ENCODE peak calls at places on chromosomes 6 and 20, in four cellular contexts. F is HCT116, W is Peyer's patch, P is A549. E is an unnamed sample.

GRCh38 chr6:47633141-47633540 is 65.2 kb upstream of the ADGRF4 start:
- DNase-seq in F (no peak), W (no peak), P (no peak), E (no peak)

GRCh38 chr6:45327956-45328522 is at the start of gene RUNX2:
- DNase-seq in F (no peak), W (no peak), P (no peak), E (no peak)

GRCh38 chr6:115932481-115932880 is 128.2 kb downstream of the FRK start:
- DNase-seq in F (peak), W (no peak), P (no peak), E (no peak)

GRCh38 chr6:151112130-151112529 is 127.6 kb upstream of the AKAP12 start:
- DNase-seq in F (no peak), W (no peak), P (no peak), E (no peak)

GRCh38 chr6:170062904-170063220 is 228.0 kb downstream of the DLL1 start:
- DNase-seq in F (no peak), W (no peak), P (no peak), E (no peak)

GRCh38 chr6:10424005-10424404 is 9.1 kb upstream of the TFAP2A start:
- DNase-seq in F (no peak), W (no peak), P (no peak), E (no peak)

GRCh38 chr20:42705550-42705949 is 484.2 kb downstream of the PTPRT start:
- DNase-seq in F (no peak), W (no peak), P (no peak), E (no peak)

GRCh38 chr6:47733879-47734558 is 35.6 kb downstream of the ADGRF4 start:
- DNase-seq in F (peak), W (no peak), P (no peak), E (no peak)

GRCh38 chr6:98343797-98344196 is 490.6 kb upstream of the POU3F2 start:
- DNase-seq in F (no peak), W (no peak), P (no peak), E (no peak)

GRCh38 chr6:14763139-14763538 is 482.7 kb upstream of the JARID2 start:
- DNase-seq in F (no peak), W (no peak), P (peak), E (no peak)

GRCh38 chr20:1998715-1999114 is 4.9 kb upstream of the PDYN start:
- DNase-seq in F (no peak), W (no peak), P (no peak), E (no peak)

GRCh38 chr20:45306431-45306982 is at the start of gene RBPJL:
- DNase-seq in F (no peak), W (no peak), P (no peak), E (no peak)

GRCh38 chr20:4862661-4863060 is 138.6 kb downstream of the SLC23A2 start:
- DNase-seq in F (no peak), W (no peak), P (no peak), E (no peak)

GRCh38 chr6:168671028-168671862 is 230.3 kb downstream of the SMOC2 start:
- DNase-seq in F (no peak), W (no peak), P (no peak), E (peak)

GRCh38 chr6:118335325-118335724 is 212.8 kb upstream of the PLN start:
- DNase-seq in F (no peak), W (no peak), P (no peak), E (no peak)

GRCh38 chr6:113586413-113586812 is 270.7 kb upstream of the MARCKS start:
- DNase-seq in F (no peak), W (no peak), P (no peak), E (no peak)

GRCh38 chr6:46964716-46965519 is 43.2 kb upstream of the ADGRF5 start:
- DNase-seq in F (no peak), W (no peak), P (no peak), E (no peak)

GRCh38 chr6:144190593-144190992 is 40.3 kb downstream of the STX11 start:
- DNase-seq in F (no peak), W (no peak), P (no peak), E (peak)

GRCh38 chr20:37386505-37387201 is 40.7 kb downstream of the SRC start:
- DNase-seq in F (no peak), W (no peak), P (no peak), E (no peak)

GRCh38 chr6:109610555-109610954 is 80.4 kb downstream of the AK9 start:
- DNase-seq in F (no peak), W (no peak), P (no peak), E (no peak)

GRCh38 chr6:12196326-12196936 is 93.7 kb upstream of the EDN1 start:
- DNase-seq in F (no peak), W (no peak), P (no peak), E (no peak)

GRCh38 chr6:31711233-31711632 is 3.9 kb upstream of the LY6G6D start:
- DNase-seq in F (no peak), W (no peak), P (no peak), E (no peak)

GRCh38 chr20:35575958-35576357 is 34.1 kb downstream of the ERGIC3 start:
- DNase-seq in F (no peak), W (no peak), P (no peak), E (no peak)

GRCh38 chr20:33561981-33562601 is 72.2 kb downstream of the CBFA2T2 start:
- DNase-seq in F (peak), W (no peak), P (peak), E (peak)

GRCh38 chr20:57579898-57580447 is 19.1 kb downstream of the PCK1 start:
- DNase-seq in F (no peak), W (no peak), P (no peak), E (peak)

GRCh38 chr6:170407200-170407599 is 100.6 kb downstream of the FAM120B start:
- DNase-seq in F (no peak), W (no peak), P (no peak), E (no peak)

GRCh38 chr6:51535327-51535726 is 552.1 kb downstream of the PKHD1 start:
- DNase-seq in F (no peak), W (no peak), P (no peak), E (no peak)

GRCh38 chr6:119138906-119139541 is 60.6 kb upstream of the FAM184A start:
- DNase-seq in F (no peak), W (no peak), P (no peak), E (no peak)

GRCh38 chr6:170025341-170026271 is 265.3 kb downstream of the DLL1 start:
- DNase-seq in F (no peak), W (no peak), P (no peak), E (peak)

GRCh38 chr6:105068407-105068806 is 111.4 kb downstream of the POPDC3 start:
- DNase-seq in F (no peak), W (no peak), P (no peak), E (no peak)

GRCh38 chr6:112745765-112746164 is 398.6 kb downstream of the RFPL4B start:
- DNase-seq in F (no peak), W (no peak), P (no peak), E (no peak)

GRCh38 chr6:151276112-151276745 is 36.5 kb downstream of the AKAP12 start:
- DNase-seq in F (no peak), W (no peak), P (no peak), E (no peak)

GRCh38 chr20:25336561-25337422 is 53.8 kb downstream of the ABHD12 start:
- DNase-seq in F (no peak), W (no peak), P (peak), E (no peak)

GRCh38 chr20:32484221-32485125 is 100.7 kb downstream of the NOL4L start:
- DNase-seq in F (no peak), W (peak), P (peak), E (peak)

GRCh38 chr6:18425218-18425617 is 38.1 kb downstream of the RNF144B start:
- DNase-seq in F (no peak), W (no peak), P (no peak), E (no peak)

GRCh38 chr6:132768051-132768517 is 10.4 kb upstream of the VNN2 start:
- DNase-seq in F (peak), W (peak), P (peak), E (no peak)

GRCh38 chr6:41936073-41936837 is 5.4 kb downstream of the CCND3 start:
- DNase-seq in F (peak), W (peak), P (peak), E (peak)

DNA sequence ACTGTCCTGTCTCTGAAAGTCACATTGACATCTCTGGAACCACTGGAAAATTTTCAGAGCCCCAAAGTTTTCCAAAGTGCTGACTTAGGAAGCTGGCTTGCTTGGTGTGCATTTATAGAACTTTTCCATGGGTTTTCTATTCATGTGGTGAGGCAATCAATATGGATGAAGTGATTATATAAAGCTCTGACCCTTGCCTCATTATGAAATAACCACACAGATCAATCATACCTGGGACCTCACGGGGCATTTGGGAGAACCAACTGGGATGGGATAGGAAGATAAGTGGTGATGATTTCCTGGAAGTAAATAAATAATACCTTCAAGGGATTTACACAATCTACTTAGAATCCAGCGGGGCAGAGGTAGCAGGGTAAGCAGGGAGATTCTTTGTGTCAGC is 22.9 kb upstream of the SIM1 start:
- DNase-seq in F (no peak), W (no peak), P (no peak), E (no peak)
- TF ChIP-seq POLR2A in F (no peak), W (no peak), P (no peak), E (no peak)

GRCh38 chr20:21509597-21510331 is 4.1 kb downstream of the NKX2-2 start:
- DNase-seq in F (no peak), W (no peak), P (no peak), E (no peak)

GRCh38 chr20:21509079-21509596 is 4.7 kb downstream of the NKX2-2 start:
- DNase-seq in F (no peak), W (no peak), P (no peak), E (no peak)

GRCh38 chr20:21508230-21509078 is 5.4 kb downstream of the NKX2-2 start:
- DNase-seq in F (no peak), W (no peak), P (no peak), E (no peak)

GRCh38 chr20:21505810-21506530 is 7.9 kb downstream of the NKX2-2 start:
- DNase-seq in F (peak), W (no peak), P (peak), E (no peak)

DNA sequence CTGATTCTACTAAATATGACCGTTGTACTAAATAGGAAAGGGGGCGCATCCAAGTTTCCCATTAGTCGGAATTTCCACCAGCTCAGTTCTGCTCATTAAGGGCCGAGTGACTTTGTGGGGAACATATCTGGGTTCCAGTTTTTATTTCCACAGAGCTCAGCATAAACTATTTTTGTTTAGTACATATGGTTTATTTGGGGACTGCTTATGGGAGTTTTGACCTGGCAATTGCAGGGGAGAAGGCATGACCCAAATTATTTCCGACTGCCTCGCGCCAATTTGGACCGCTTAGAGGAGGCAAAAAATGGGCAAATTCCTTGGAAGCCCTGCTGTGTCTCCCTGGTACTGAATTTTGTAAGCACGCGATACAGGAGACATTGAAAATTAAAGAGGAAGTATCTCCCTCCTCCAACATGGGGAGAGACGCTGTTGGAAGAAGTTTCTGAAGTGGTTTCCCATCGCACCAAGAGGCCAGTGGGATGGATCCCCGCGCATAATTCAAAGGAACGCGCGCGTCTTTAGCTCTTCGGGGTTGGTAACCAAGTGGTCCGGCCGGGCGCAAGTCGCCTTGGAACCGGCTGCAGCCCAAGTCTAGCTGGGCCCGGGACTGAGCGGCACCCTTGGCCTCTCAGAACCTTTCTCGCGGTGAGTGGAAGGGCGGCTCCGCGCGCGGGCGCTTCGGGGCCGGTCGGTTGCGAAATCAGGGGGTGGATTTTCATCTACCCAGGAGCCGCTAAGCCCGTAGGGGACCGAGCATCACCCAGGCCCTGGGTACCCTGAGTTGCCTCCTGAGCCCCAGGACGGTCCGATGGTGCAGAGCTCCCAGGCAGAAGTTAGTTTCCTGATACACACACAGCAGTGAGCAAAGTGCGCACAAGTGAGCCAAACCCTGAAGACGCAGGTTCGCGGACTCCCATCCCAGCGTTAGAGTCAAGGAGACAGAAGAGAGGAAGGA is 6.3 kb downstream of the NKX2-2 start:
- DNase-seq in F (no peak), W (no peak), P (no peak), E (no peak)
- H3K4me3 ChIP-seq in F (no peak), W (no peak), P (no peak), E (no peak)

GRCh38 chr6:162727347-162728176 is at the start of the genes PACRG and PRKN:
- DNase-seq in F (peak), W (peak), P (peak), E (peak)
- TF ChIP-seq POLR2A in F (no peak), W (peak), P (peak), E (peak)

GRCh38 chr6:163414117-163414366 is 476 bp upstream of the QKI start:
- DNase-seq in F (no peak), W (no peak), P (no peak), E (no peak)

GRCh38 chr6:163413054-163413344 is 1.5 kb upstream of the QKI start:
- DNase-seq in F (no peak), W (no peak), P (no peak), E (no peak)

GRCh38 chr6:163414367-163415175 is at the start of gene QKI:
- DNase-seq in F (no peak), W (peak), P (no peak), E (peak)

GRCh38 chr6:163413345-163414116 is 987 bp upstream of the QKI start:
- DNase-seq in F (peak), W (peak), P (peak), E (peak)

GRCh38 chr6:163412345-163412744 is 2.2 kb upstream of the QKI start:
- DNase-seq in F (no peak), W (no peak), P (no peak), E (no peak)
- H3K4me3 ChIP-seq in F (no peak), W (no peak), P (peak), E (no peak)

GRCh38 chr6:5619249-5619648 is 357.9 kb downstream of the FARS2 start:
- DNase-seq in F (no peak), W (peak), P (no peak), E (no peak)
- TF ChIP-seq POLR2A in F (no peak), W (no peak), P (no peak), E (no peak)

GRCh38 chr20:41619360-41620115 is 1.4 kb upstream of the CHD6 start:
- DNase-seq in F (no peak), W (no peak), P (no peak), E (no peak)
- H3K4me3 ChIP-seq in F (no peak), W (no peak), P (peak), E (no peak)

GRCh38 chr20:50293244-50294139 is 102.9 kb downstream of the CEBPB start:
- DNase-seq in F (no peak), W (no peak), P (no peak), E (no peak)

GRCh38 chr20:50290815-50291214 is 100.2 kb downstream of the CEBPB start:
- DNase-seq in F (no peak), W (no peak), P (no peak), E (no peak)

GRCh38 chr20:50294164-50295088 is 103.8 kb downstream of the CEBPB start:
- DNase-seq in F (no peak), W (no peak), P (no peak), E (no peak)

GRCh38 chr20:50291428-50292323 is 101.0 kb downstream of the CEBPB start:
- DNase-seq in F (no peak), W (no peak), P (no peak), E (no peak)

GRCh38 chr20:50292324-50293243 is 102.0 kb downstream of the CEBPB start:
- DNase-seq in F (no peak), W (peak), P (peak), E (peak)
- TF ChIP-seq POLR2A in F (no peak), W (no peak), P (no peak), E (peak)

GRCh38 chr6:28729501-28730402 is 194.0 kb downstream of the TRIM27 start:
- DNase-seq in F (no peak), W (no peak), P (no peak), E (no peak)
- H3K4me3 ChIP-seq in F (no peak), W (no peak), P (peak), E (peak)